ENCODE peak calls at places on chromosomes 11 and 22, in five cellular contexts. W is ovary, H is BE2C, I is lung, J is heart right ventricle. P is an unnamed sample. For H3K36me3, the result is how much of the 10 kb centered on the place peaks cover.

GRCh38 chr11:76209956-76210885 is 3.9 kb upstream of the WNT11 start:
- DNase-seq in J (peak), H (peak), W (peak), I (no peak), P (peak)

GRCh38 chr11:5564259-5565019 is 16.1 kb upstream of the OR52H1 start:
- DNase-seq in J (no peak), I (no peak), W (no peak), H (no peak), P (no peak)

GRCh38 chr11:6427516-6427915 is 8.6 kb upstream of the APBB1 start:
- DNase-seq in J (no peak), I (no peak), W (no peak), H (no peak), P (no peak)

GRCh38 chr11:1832989-1833365 is 1.8 kb upstream of the SYT8 start:
- DNase-seq in J (peak), H (no peak), I (no peak), W (no peak), P (no peak)

GRCh38 chr11:73334244-73335203 is 26.4 kb downstream of the ARHGEF17 start:
- DNase-seq in W (peak), I (peak), H (peak), J (peak), P (peak)

GRCh38 chr11:61020706-61021235 is 49.3 kb downstream of the CD6 start:
- DNase-seq in J (no peak), H (no peak), I (no peak), W (no peak), P (no peak)

GRCh38 chr11:3128356-3129180 is 36.5 kb downstream of the OSBPL5 start:
- DNase-seq in W (no peak), I (no peak), H (peak), J (peak), P (peak)

GRCh38 chr11:31628111-31628510 is 118.5 kb downstream of the ELP4 start:
- DNase-seq in J (no peak), H (no peak), I (no peak), W (no peak), P (no peak)

GRCh38 chr11:67390947-67391303 is 861 bp upstream of the RAD9A start:
- DNase-seq in H (no peak), I (no peak), W (no peak), J (no peak), P (no peak)

GRCh38 chr11:1076061-1076665 is 1.5 kb downstream of the MUC2 start:
- DNase-seq in H (no peak), W (no peak), J (no peak), I (no peak), P (peak)

GRCh38 chr22:50528682-50529415 is 963 bp downstream of the TYMP start:
- DNase-seq in H (no peak), W (no peak), J (no peak), I (no peak), P (no peak)

GRCh38 chr11:45736424-45736823 is 68.5 kb upstream of the SLC35C1 start:
- DNase-seq in H (no peak), I (peak), W (no peak), J (no peak), P (no peak)

GRCh38 chr22:25485626-25486545 is 78.6 kb upstream of the GRK3 start:
- DNase-seq in J (no peak), I (no peak), H (no peak), W (no peak), P (no peak)

GRCh38 chr11:67484847-67485311 is 2.1 kb downstream of the AIP start:
- DNase-seq in H (no peak), J (no peak), I (no peak), W (peak), P (no peak)

GRCh38 chr22:29479417-29480261 is at the start of gene NEFH:
- DNase-seq in I (no peak), W (peak), J (no peak), H (peak), P (no peak)

GRCh38 chr11:64127267-64128072 is 38.4 kb downstream of the MACROD1 start:
- DNase-seq in W (no peak), J (no peak), H (no peak), I (no peak), P (no peak)

GRCh38 chr11:6354651-6355485 is 34.6 kb upstream of the CAVIN3 start:
- DNase-seq in I (no peak), W (no peak), J (no peak), H (no peak), P (no peak)

GRCh38 chr11:69877235-69877634 is 58.0 kb upstream of the FGF3 start:
- DNase-seq in W (peak), H (no peak), I (no peak), J (no peak), P (peak)

GRCh38 chr11:62108971-62109391 is 14.8 kb upstream of the INCENP start:
- DNase-seq in W (no peak), I (no peak), J (no peak), H (no peak), P (no peak)

GRCh38 chr11:127998421-127998820 is 588.9 kb downstream of the ETS1 start:
- DNase-seq in I (no peak), J (no peak), H (no peak), W (no peak), P (no peak)

GRCh38 chr22:22933100-22933806 is 45.6 kb downstream of the IGLL5 start:
- DNase-seq in W (no peak), J (no peak), I (no peak), H (no peak), P (no peak)

GRCh38 chr11:111602865-111603632 is 800 bp downstream of the SIK2 start:
- DNase-seq in I (no peak), J (peak), H (no peak), W (no peak), P (no peak)

GRCh38 chr22:27617214-27617881 is 184.2 kb downstream of the MN1 start:
- DNase-seq in W (no peak), J (no peak), I (no peak), H (no peak), P (no peak)

DNA sequence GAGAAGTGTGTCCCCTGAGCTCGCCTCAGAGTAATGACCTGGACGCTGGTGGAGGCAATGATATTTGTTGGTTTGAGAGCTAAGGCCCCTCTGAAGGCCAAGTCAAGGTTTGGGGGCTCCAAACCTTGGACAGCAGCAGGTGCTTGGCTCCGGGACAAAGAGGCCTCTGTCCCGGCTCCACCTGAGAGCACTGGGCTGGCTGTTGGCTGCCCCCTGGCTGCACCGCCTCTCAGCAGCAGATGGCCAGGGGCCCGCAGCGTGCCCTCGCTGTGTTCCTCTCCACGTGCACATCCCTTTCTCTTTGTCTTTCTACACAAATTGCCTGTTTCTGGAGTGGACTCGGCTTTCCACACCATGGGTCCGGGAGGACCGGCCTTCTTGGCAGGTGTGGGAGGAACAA is 301.3 kb downstream of the NTM start:
- DNase-seq in H (no peak), J (no peak), W (no peak), I (no peak), P (no peak)
- TF ChIP-seq CTCF in H (no peak), J (no peak), W (no peak), I (no peak), P (no peak)

GRCh38 chr11:12971955-12972354 is 37.2 kb upstream of the RASSF10 start:
- DNase-seq in I (no peak), J (no peak), H (no peak), W (no peak), P (no peak)

GRCh38 chr11:12968101-12968500 is 41.0 kb upstream of the RASSF10 start:
- DNase-seq in W (no peak), I (no peak), J (no peak), H (no peak), P (no peak)

GRCh38 chr11:12964650-12965049 is 44.5 kb upstream of the RASSF10 start:
- DNase-seq in J (no peak), H (no peak), W (no peak), I (no peak), P (no peak)

GRCh38 chr11:12973529-12974181 is 35.5 kb upstream of the RASSF10 start:
- DNase-seq in J (no peak), W (no peak), H (no peak), I (no peak), P (no peak)

GRCh38 chr11:12968836-12969235 is 40.3 kb upstream of the RASSF10 start:
- DNase-seq in I (no peak), H (no peak), W (no peak), J (no peak), P (no peak)
- H3K36me3 ChIP-seq in I (under half), H (under half), W (under half), J (under half), P (under half)

GRCh38 chr22:44445307-44445680 is 52.7 kb downstream of the RTL6 start:
- DNase-seq in W (no peak), J (no peak), I (no peak), H (no peak), P (no peak)

GRCh38 chr22:44442856-44443595 is 55.0 kb downstream of the RTL6 start:
- DNase-seq in J (no peak), H (no peak), I (no peak), W (no peak), P (no peak)

GRCh38 chr22:44443641-44444235 is 54.3 kb downstream of the RTL6 start:
- DNase-seq in H (no peak), W (no peak), I (no peak), J (no peak), P (no peak)

GRCh38 chr22:44445731-44446130 is 52.3 kb downstream of the RTL6 start:
- DNase-seq in W (no peak), H (no peak), I (no peak), J (no peak), P (no peak)

GRCh38 chr22:44444341-44445306 is 53.4 kb downstream of the RTL6 start:
- DNase-seq in H (no peak), W (no peak), J (no peak), I (no peak), P (no peak)
- TF ChIP-seq CTCF in H (peak), W (no peak), J (no peak), I (no peak), P (no peak)

DNA sequence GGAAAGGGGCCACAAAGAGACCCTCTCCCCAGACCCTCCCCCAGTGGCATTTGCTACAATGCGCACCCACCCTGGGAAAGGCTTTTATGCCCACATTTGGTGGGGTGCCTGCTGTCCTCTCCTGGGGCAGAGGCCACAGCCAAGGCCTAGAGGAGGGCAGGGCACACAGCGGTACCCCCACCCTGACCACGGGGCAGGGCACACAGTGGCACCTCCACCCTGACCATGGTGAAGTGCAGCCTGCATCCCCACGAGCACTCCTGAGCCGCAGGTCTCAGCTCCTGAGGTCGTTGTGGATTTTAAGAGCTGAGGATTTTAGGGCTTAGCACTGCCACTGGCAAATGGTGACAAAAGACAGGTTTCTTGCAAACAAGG is 34.1 kb downstream of the CERK start:
- DNase-seq in J (no peak), H (no peak), W (no peak), I (no peak), P (no peak)
- H3K36me3 ChIP-seq in J (half or more), H (half or more), W (under half), I (under half), P (under half)

GRCh38 chr11:17905477-17905876 is 107.4 kb downstream of the SERGEF start:
- DNase-seq in W (no peak), J (no peak), I (no peak), H (no peak), P (no peak)

GRCh38 chr11:17907046-17907445 is 105.8 kb downstream of the SERGEF start:
- DNase-seq in J (no peak), H (no peak), I (no peak), W (no peak), P (no peak)

DNA sequence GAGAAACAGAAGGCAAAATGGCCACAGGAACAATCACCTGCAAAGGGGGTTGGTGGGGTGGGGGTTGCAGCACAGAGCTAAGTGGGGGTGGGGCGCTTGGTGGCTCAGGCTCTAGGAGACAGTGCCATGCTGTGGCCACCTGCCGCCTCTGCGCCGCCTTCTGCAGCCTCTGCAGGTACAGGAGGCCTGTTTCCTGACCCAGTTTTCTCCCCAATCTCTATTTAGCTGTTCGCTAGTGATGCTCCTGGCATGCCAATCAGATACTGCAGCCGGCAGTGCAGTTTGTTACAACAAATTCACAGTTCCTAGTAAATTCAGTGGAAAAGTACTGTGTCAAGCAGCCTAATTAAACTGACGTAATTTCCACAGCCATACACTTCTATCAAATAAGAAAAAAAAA is 106.4 kb downstream of the SERGEF start:
- DNase-seq in W (no peak), H (peak), I (no peak), J (no peak), P (no peak)
- TF ChIP-seq CTCF in W (no peak), H (no peak), I (no peak), J (no peak), P (no peak)

GRCh38 chr11:113818426-113818825 is 38.8 kb downstream of the CLDN25 start:
- DNase-seq in H (no peak), W (no peak), J (no peak), I (no peak), P (no peak)

GRCh38 chr11:113817162-113817561 is 37.6 kb downstream of the CLDN25 start:
- DNase-seq in I (no peak), W (no peak), J (no peak), H (no peak), P (no peak)

GRCh38 chr11:113817626-113818025 is 38.0 kb downstream of the CLDN25 start:
- DNase-seq in W (no peak), I (no peak), H (no peak), J (no peak), P (no peak)

GRCh38 chr11:113814181-113814580 is 34.6 kb downstream of the CLDN25 start:
- DNase-seq in W (no peak), H (no peak), J (no peak), I (no peak), P (no peak)
- H3K36me3 ChIP-seq in W (under half), H (under half), J (half or more), I (under half), P (under half)

DNA sequence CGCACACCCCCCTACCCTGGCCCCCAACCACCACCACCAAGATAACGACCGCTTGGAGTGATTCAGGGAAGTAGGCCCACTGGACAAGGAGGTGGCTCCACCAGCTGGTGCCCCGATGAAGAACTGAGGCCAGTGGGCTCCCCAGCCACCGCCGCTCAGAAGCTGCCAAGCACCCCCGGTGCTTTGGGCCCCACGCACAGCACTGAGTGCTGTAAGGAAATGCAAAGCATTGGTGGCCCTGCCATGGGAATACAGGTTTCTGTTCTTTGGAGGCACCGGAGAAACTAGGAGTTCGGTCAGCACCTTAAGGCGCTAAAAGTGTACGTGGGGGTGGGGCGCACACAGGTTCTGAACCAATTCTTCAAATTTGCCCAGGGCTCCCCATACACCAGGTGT is 664 bp upstream of the PRSS23 start:
- DNase-seq in I (no peak), J (no peak), W (no peak), H (no peak), P (peak)
- TF ChIP-seq CTCF in I (no peak), J (no peak), W (no peak), H (no peak), P (no peak)